ENCODE peak calls at places on chromosomes 6 and 20, in eight cellular contexts. W is A549; F is CD8-positive, alpha-beta T cell; Z is PC-9; T is psoas muscle; U is fibroblast of lung; C is mammary epithelial cell; L is tibial artery. Q is an unnamed sample.
A peak's percentile ranks its signal among the peaks of the same experiment; 100 is the strongest.

GRCh38 chr20:58892126-58892931 is 39.8 kb downstream of the GNAS start:
- DNase-seq in C (peak; percentile 39), L (peak; percentile 76), F (peak; percentile 74), Z (no peak), W (peak; percentile 76), U (peak; percentile 73), T (peak; percentile 76), Q (peak; percentile 88)

GRCh38 chr6:131641554-131641953 is 4.5 kb downstream of the ENPP3 start:
- DNase-seq in T (no peak), U (no peak), L (no peak), C (no peak), F (no peak), W (no peak), Z (no peak), Q (no peak)

GRCh38 chr6:41536884-41537347 is 9.3 kb upstream of the FOXP4 start:
- DNase-seq in C (peak; percentile 82), W (no peak), L (no peak), Z (peak; percentile 75), U (peak; percentile 15), F (no peak), T (no peak), Q (no peak)

GRCh38 chr6:169439710-169440109 is 186.1 kb upstream of the THBS2 start:
- DNase-seq in T (no peak), L (no peak), Z (no peak), F (no peak), W (no peak), U (no peak), C (no peak), Q (no peak)

GRCh38 chr6:37243816-37244370 is 13.7 kb upstream of the TBC1D22B start:
- DNase-seq in F (no peak), T (no peak), C (no peak), Z (no peak), W (no peak), L (no peak), U (peak; percentile 12), Q (no peak)

GRCh38 chr6:54892831-54893230 is 46.3 kb downstream of the FAM83B start:
- DNase-seq in F (no peak), T (no peak), L (no peak), C (peak; percentile 99), U (peak; percentile 80), Z (peak; percentile 42), W (peak; percentile 7), Q (no peak)

GRCh38 chr20:18276821-18277220 is 11.5 kb upstream of the ZNF133 start:
- DNase-seq in C (peak; percentile 73), Z (peak; percentile 70), W (peak; percentile 77), T (peak; percentile 44), L (peak; percentile 46), F (peak; percentile 47), U (peak; percentile 54), Q (peak; percentile 94)

GRCh38 chr6:25027221-25027916 is 91.6 kb upstream of the RIPOR2 start:
- DNase-seq in L (no peak), Z (no peak), F (peak; percentile 72), W (no peak), C (no peak), T (no peak), U (no peak), Q (peak; percentile 74)

GRCh38 chr6:106279179-106279578 is 46.4 kb downstream of the ATG5 start:
- DNase-seq in C (peak; percentile 33), F (no peak), W (no peak), U (peak; percentile 80), L (no peak), T (no peak), Z (no peak), Q (no peak)

GRCh38 chr6:90835584-90836212 is 248.8 kb upstream of the MAP3K7 start:
- DNase-seq in Z (no peak), U (no peak), L (no peak), T (no peak), W (no peak), C (no peak), F (no peak), Q (no peak)

GRCh38 chr6:42710316-42710715 is 12.1 kb downstream of the PRPH2 start:
- DNase-seq in C (no peak), Z (no peak), L (no peak), U (peak; percentile 75), T (no peak), F (no peak), W (no peak), Q (peak; percentile 90)

GRCh38 chr20:15188415-15188814 is 851.0 kb upstream of the FLRT3 start:
- DNase-seq in C (peak; percentile 45), T (no peak), L (no peak), Z (no peak), U (no peak), F (no peak), W (no peak), Q (no peak)

GRCh38 chr6:162109466-162110040 is 618.0 kb downstream of the PRKN start:
- DNase-seq in W (no peak), Z (no peak), U (peak; percentile 77), L (no peak), C (peak; percentile 49), F (no peak), T (no peak), Q (no peak)

GRCh38 chr20:45489083-45489531 is 19.6 kb downstream of the WFDC2 start:
- DNase-seq in L (no peak), Z (peak; percentile 90), F (no peak), U (peak; percentile 21), W (no peak), T (no peak), C (peak; percentile 88), Q (no peak)

GRCh38 chr20:45484676-45485075 is 15.1 kb downstream of the WFDC2 start:
- DNase-seq in Z (no peak), L (no peak), T (no peak), C (no peak), W (no peak), U (no peak), F (no peak), Q (peak; percentile 73)

GRCh38 chr20:45485388-45485787 is 15.8 kb downstream of the WFDC2 start:
- DNase-seq in Z (no peak), U (no peak), T (no peak), L (no peak), C (no peak), F (no peak), W (no peak), Q (no peak)

DNA sequence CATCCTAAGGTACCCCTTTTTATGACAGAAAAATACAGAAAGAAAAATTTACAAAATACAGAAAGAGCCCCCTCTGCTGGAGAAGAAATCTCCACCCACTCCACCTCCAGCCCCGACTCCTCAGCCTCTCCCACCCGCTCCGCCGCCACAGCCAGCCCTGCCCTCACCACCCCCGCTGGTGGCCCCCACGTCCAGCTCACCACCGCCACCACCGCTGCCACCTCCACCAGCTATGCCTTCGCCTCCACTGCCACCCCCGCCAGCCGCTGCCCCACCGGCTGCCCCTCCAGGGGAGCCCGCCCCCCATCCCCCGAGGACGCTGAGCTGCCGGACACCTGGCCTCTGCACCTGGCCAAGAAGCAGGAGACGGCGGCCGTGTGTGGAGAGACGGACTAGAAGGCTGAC is 17.7 kb downstream of the WFDC2 start:
- DNase-seq in Z (no peak), F (no peak), L (no peak), T (no peak), C (no peak), U (no peak), W (peak; percentile 20), Q (peak; percentile 81)
- TF ChIP-seq CTCF in Z (peak; percentile 21), F (peak; percentile 27), L (no peak), T (no peak), C (no peak), U (no peak), W (peak; percentile 9), Q (peak; percentile 85)

GRCh38 chr6:44432726-44433125 is 45.2 kb downstream of the CDC5L start:
- DNase-seq in T (no peak), F (no peak), L (no peak), W (no peak), C (no peak), Z (no peak), U (no peak), Q (no peak)

GRCh38 chr6:44428682-44429081 is 41.2 kb downstream of the CDC5L start:
- DNase-seq in T (no peak), U (peak; percentile 9), C (no peak), L (no peak), F (no peak), Z (no peak), W (no peak), Q (no peak)

GRCh38 chr6:44430322-44430721 is 42.8 kb downstream of the CDC5L start:
- DNase-seq in F (no peak), L (no peak), U (peak; percentile 48), W (no peak), T (no peak), Z (no peak), C (no peak), Q (no peak)

GRCh38 chr6:44432227-44432626 is 44.7 kb downstream of the CDC5L start:
- DNase-seq in F (no peak), U (no peak), C (no peak), Z (no peak), W (no peak), L (no peak), T (no peak), Q (no peak)

DNA sequence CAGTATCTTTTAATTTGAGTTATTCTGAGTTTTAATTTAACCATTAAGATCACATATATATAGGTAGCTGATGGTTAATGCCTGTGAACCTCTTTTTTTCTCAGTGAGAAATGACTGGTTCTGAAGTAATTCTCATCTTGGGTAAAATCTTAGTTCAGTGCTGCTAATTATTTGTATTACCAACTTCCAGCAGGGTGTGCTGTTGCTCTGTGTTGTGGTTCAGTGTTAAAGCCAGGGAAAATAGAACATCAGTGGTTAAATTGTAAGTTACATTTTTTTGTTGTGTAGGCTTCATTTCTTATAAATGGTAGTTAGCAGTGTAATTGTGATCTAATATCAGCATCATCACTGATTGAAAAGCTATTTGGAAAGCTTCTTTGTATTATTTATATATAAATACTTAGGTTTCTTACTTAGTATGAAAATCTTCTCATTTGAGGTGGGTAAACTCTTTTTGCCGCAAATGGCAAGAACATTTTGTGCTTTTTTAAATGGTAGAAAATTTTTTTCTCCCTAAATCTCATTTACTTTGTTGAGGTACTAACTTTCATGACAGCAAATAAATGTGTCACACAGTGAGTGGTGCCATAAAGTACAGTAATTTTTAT is 43.7 kb downstream of the CDC5L start:
- DNase-seq in Z (peak; percentile 45), U (peak; percentile 55), T (peak; percentile 21), F (peak; percentile 31), W (peak; percentile 19), L (no peak), C (peak; percentile 43), Q (peak; percentile 67)
- H3K27ac ChIP-seq in Z (no peak overlapping the region), U (no peak overlapping the region), T (peak overlapping the region; percentile 74), F (no peak overlapping the region), W (no peak overlapping the region), L (no peak overlapping the region), C (no peak overlapping the region), Q (no peak overlapping the region)

DNA sequence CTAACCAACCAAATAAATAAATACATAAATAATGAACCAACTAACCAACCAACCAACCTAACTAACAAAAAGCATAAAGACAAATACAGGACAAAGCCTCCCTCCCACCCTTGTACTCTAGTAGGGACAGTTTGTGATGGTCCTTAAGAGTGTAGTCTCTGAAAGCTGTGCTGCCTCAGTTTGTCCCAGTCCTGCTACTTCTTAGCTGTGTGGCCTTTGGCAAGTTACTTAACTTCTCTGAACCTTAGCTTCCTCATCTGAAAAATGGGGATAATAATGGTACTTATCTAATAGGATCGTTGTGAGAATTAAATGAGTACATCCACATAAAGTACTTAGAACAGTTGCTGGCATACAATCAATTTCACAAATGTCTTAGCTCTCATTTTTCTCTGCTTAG is 232.6 kb upstream of the SUPT3H start:
- DNase-seq in C (no peak), W (no peak), F (no peak), T (no peak), U (no peak), L (no peak), Z (no peak), Q (no peak)
- H3K4me1 ChIP-seq in C (peaks cover 49% of the 10 kb centered on the region), W (peaks cover 4% of the 10 kb centered on the region), F (no peaks in the 10 kb centered on the region), T (peaks cover 6% of the 10 kb centered on the region), U (peaks cover 8% of the 10 kb centered on the region), L (no peaks in the 10 kb centered on the region), Z (peaks cover 73% of the 10 kb centered on the region), Q (no peaks in the 10 kb centered on the region)

GRCh38 chr6:139508576-139508975 is 134.1 kb upstream of the CITED2 start:
- DNase-seq in C (no peak), T (no peak), U (no peak), F (no peak), W (no peak), Z (no peak), L (no peak), Q (no peak)
- TF ChIP-seq CTCF in C (no peak), T (no peak), U (no peak), F (no peak), W (no peak), Z (no peak), L (no peak), Q (no peak)

Q was measured in endodermal cell.